ENCODE peak calls at places on chromosomes 1 and 21, in seven cellular contexts. I is small intestine, S is cardiac muscle cell, V is mammary epithelial cell, P is MCF 10A, K is dorsolateral prefrontal cortex, O is activated T-cell treated with anti-CD3 and anti-CD28 coated beads for 1 hour. M is an unnamed sample.

GRCh38 chr1:53139911-53140310 is 2.5 kb downstream of the SLC1A7 start:
- DNase-seq in I (no peak), S (no peak), V (no peak), P (peak; percentile 31), K (no peak), O (no peak), M (no peak)

GRCh38 chr1:243415663-243416365 is 160.0 kb downstream of the SDCCAG8 start:
- DNase-seq in I (no peak), S (no peak), V (no peak), P (no peak), K (no peak), O (no peak), M (no peak)

GRCh38 chr1:208207388-208208131 is 36.6 kb downstream of the PLXNA2 start:
- DNase-seq in I (no peak), S (no peak), V (peak; percentile 99), P (peak; percentile 100), K (no peak), O (no peak), M (no peak)

GRCh38 chr1:51627672-51628071 is 10.8 kb downstream of the OSBPL9 start:
- DNase-seq in I (no peak), S (peak; percentile 59), V (peak; percentile 52), P (peak; percentile 69), K (no peak), O (no peak), M (no peak)

GRCh38 chr1:220164116-220164515 is 70.2 kb downstream of the IARS2 start:
- DNase-seq in I (no peak), S (no peak), V (no peak), P (no peak), K (no peak), O (no peak), M (no peak)

GRCh38 chr1:156639601-156640101 is 2.3 kb upstream of the BCAN start:
- DNase-seq in I (no peak), S (no peak), V (peak; percentile 58), P (peak; percentile 68), K (no peak), O (no peak), M (no peak)

GRCh38 chr1:97726386-97726785 is 194.4 kb downstream of the DPYD start:
- DNase-seq in I (no peak), S (no peak), V (peak; percentile 4), P (no peak), K (no peak), O (no peak), M (no peak)

GRCh38 chr1:113835686-113836290 is 23.5 kb upstream of the RSBN1 start:
- DNase-seq in I (peak; percentile 64), S (peak; percentile 62), V (peak; percentile 35), P (peak; percentile 72), K (no peak), O (no peak), M (no peak)

GRCh38 chr1:85371021-85371420 is 93.9 kb downstream of the DDAH1 start:
- DNase-seq in I (peak; percentile 23), S (no peak), V (no peak), P (no peak), K (no peak), O (no peak), M (no peak)

GRCh38 chr1:244614879-244615278 is 38.0 kb upstream of the DESI2 start:
- DNase-seq in I (no peak), S (no peak), V (no peak), P (no peak), K (no peak), O (no peak), M (no peak)

GRCh38 chr1:206135248-206135647 is 18.1 kb upstream of the AVPR1B start:
- DNase-seq in I (no peak), S (no peak), V (no peak), P (no peak), K (no peak), O (no peak), M (no peak)

GRCh38 chr1:59367269-59368006 is 70.5 kb downstream of the FGGY start:
- DNase-seq in I (no peak), S (no peak), V (peak; percentile 62), P (peak; percentile 75), K (no peak), O (no peak), M (peak; percentile 24)

GRCh38 chr1:117754061-117754969 is 148.5 kb downstream of the TENT5C start:
- DNase-seq in I (peak; percentile 76), S (peak; percentile 84), V (peak; percentile 49), P (peak; percentile 83), K (peak; percentile 55), O (peak; percentile 33), M (peak; percentile 81)

GRCh38 chr1:172286629-172287076 is 133.8 kb upstream of the C1orf105 start:
- DNase-seq in I (no peak), S (no peak), V (peak; percentile 84), P (peak; percentile 94), K (no peak), O (no peak), M (no peak)

GRCh38 chr1:246427611-246428010 is 79.5 kb downstream of the SMYD3 start:
- DNase-seq in I (no peak), S (no peak), V (peak; percentile 71), P (no peak), K (no peak), O (no peak), M (no peak)

GRCh38 chr1:115748396-115749130 is 20.0 kb downstream of the CASQ2 start:
- DNase-seq in I (peak; percentile 8), S (no peak), V (peak; percentile 63), P (peak; percentile 9), K (no peak), O (no peak), M (no peak)

GRCh38 chr21:39715804-39716397 is 29.1 kb upstream of the IGSF5 start:
- DNase-seq in I (peak; percentile 58), S (peak; percentile 64), V (peak; percentile 16), P (peak; percentile 39), K (no peak), O (peak; percentile 23), M (peak; percentile 74)

GRCh38 chr1:178875936-178876335 is 5.1 kb upstream of the ANGPTL1 start:
- DNase-seq in I (no peak), S (no peak), V (peak; percentile 5), P (peak; percentile 6), K (no peak), O (no peak), M (no peak)

GRCh38 chr1:111467805-111468716 is 5.7 kb upstream of the C1orf162 start:
- DNase-seq in I (no peak), S (no peak), V (no peak), P (no peak), K (no peak), O (no peak), M (no peak)

GRCh38 chr21:44511219-44511937 is 28.6 kb downstream of the KRTAP10-1 start:
- DNase-seq in I (no peak), S (no peak), V (no peak), P (no peak), K (no peak), O (no peak), M (no peak)

GRCh38 chr1:150477320-150477719 is 9.9 kb upstream of the TARS2 start:
- DNase-seq in I (peak; percentile 10), S (peak; percentile 34), V (no peak), P (no peak), K (no peak), O (no peak), M (no peak)

GRCh38 chr1:206566976-206567375 is 45.3 kb downstream of the EIF2D start:
- DNase-seq in I (no peak), S (no peak), V (no peak), P (no peak), K (no peak), O (no peak), M (no peak)

GRCh38 chr1:165364432-165365133 is 8.1 kb upstream of the LMX1A start:
- DNase-seq in I (no peak), S (no peak), V (peak; percentile 86), P (peak; percentile 100), K (no peak), O (no peak), M (no peak)

GRCh38 chr1:212161231-212161781 is 123.9 kb upstream of the PPP2R5A start:
- DNase-seq in I (peak; percentile 49), S (no peak), V (peak; percentile 86), P (peak; percentile 79), K (no peak), O (no peak), M (no peak)

GRCh38 chr1:58575831-58576726 is 973 bp downstream of the TACSTD2 start:
- DNase-seq in I (no peak), S (no peak), V (peak; percentile 65), P (peak; percentile 75), K (no peak), O (no peak), M (peak; percentile 20)

GRCh38 chr1:172698224-172698623 is 39.3 kb downstream of the FASLG start:
- DNase-seq in I (no peak), S (no peak), V (peak; percentile 63), P (no peak), K (no peak), O (no peak), M (no peak)

GRCh38 chr21:44801468-44802395 is at the start of gene UBE2G2:
- DNase-seq in I (peak; percentile 80), S (peak; percentile 88), V (peak; percentile 79), P (peak; percentile 74), K (peak; percentile 93), O (peak; percentile 83), M (peak; percentile 87)

GRCh38 chr1:248696261-248696660 is 6.3 kb downstream of the OR14I1 start:
- DNase-seq in I (peak; percentile 67), S (no peak), V (no peak), P (peak; percentile 33), K (no peak), O (no peak), M (peak; percentile 49)

GRCh38 chr1:25099343-25099951 is 132.9 kb downstream of the SYF2 start:
- DNase-seq in I (no peak), S (no peak), V (no peak), P (no peak), K (no peak), O (no peak), M (peak; percentile 21)

GRCh38 chr1:162689745-162690671 is 57.7 kb downstream of the DDR2 start:
- DNase-seq in I (no peak), S (no peak), V (no peak), P (peak; percentile 63), K (no peak), O (no peak), M (no peak)

GRCh38 chr1:169741666-169742394 is 8.0 kb upstream of the SELE start:
- DNase-seq in I (no peak), S (no peak), V (peak; percentile 11), P (no peak), K (no peak), O (no peak), M (no peak)

GRCh38 chr1:19582318-19582717 is 61.8 kb upstream of the NBL1 start:
- DNase-seq in I (peak; percentile 91), S (peak; percentile 62), V (peak; percentile 42), P (peak; percentile 71), K (no peak), O (peak; percentile 76), M (peak; percentile 89)

GRCh38 chr1:50700226-50701020 is 259.6 kb downstream of the FAF1 start:
- DNase-seq in I (no peak), S (peak; percentile 6), V (no peak), P (no peak), K (no peak), O (no peak), M (no peak)

GRCh38 chr1:205963352-205963751 is 20.1 kb upstream of the SLC26A9 start:
- DNase-seq in I (no peak), S (no peak), V (peak; percentile 97), P (peak; percentile 100), K (no peak), O (no peak), M (no peak)

GRCh38 chr1:179153217-179153616 is 71.3 kb downstream of the TOR3A start:
- DNase-seq in I (no peak), S (no peak), V (no peak), P (no peak), K (no peak), O (no peak), M (no peak)

GRCh38 chr21:44767834-44768831 is 33.5 kb downstream of the UBE2G2 start:
- DNase-seq in I (no peak), S (peak; percentile 55), V (no peak), P (no peak), K (peak; percentile 31), O (no peak), M (no peak)

GRCh38 chr21:36008505-36008904 is 51.8 kb downstream of the SETD4 start:
- DNase-seq in I (no peak), S (no peak), V (no peak), P (no peak), K (no peak), O (no peak), M (no peak)

GRCh38 chr1:76023669-76024407 is 50.7 kb upstream of the ST6GALNAC3 start:
- DNase-seq in I (peak; percentile 57), S (no peak), V (peak; percentile 82), P (no peak), K (no peak), O (no peak), M (no peak)

M was measured in colonic mucosa.